ENCODE peak calls at places on chromosomes 5 and 9, in eight cellular contexts. One of them, this sample, is unnamed.

GRCh38 chr5:6545770-6546690 is 86.8 kb downstream of the NSUN2 start:
- DNase-seq in breast epithelium: no peak
- DNase-seq in HEK293T: no peak
- DNase-seq in tibial artery: no peak
- DNase-seq in SK-N-DZ: no peak
- DNase-seq in NB4: no peak
- DNase-seq in brain microvascular endothelial cell: no peak
- DNase-seq in astrocyte of the cerebellum: no peak
- DNase-seq in this sample: no peak

GRCh38 chr9:136655244-136656225 is 7.2 kb upstream of the EGFL7 start:
- DNase-seq in tibial artery: no peak
- DNase-seq in breast epithelium: no peak
- DNase-seq in HEK293T: no peak
- DNase-seq in astrocyte of the cerebellum: no peak
- DNase-seq in NB4: no peak
- DNase-seq in SK-N-DZ: no peak
- DNase-seq in brain microvascular endothelial cell: no peak
- DNase-seq in this sample: no peak

GRCh38 chr5:171968512-171968911 is 37.9 kb downstream of the FBXW11 start:
- DNase-seq in tibial artery: no peak
- DNase-seq in breast epithelium: no peak
- DNase-seq in HEK293T: no peak
- DNase-seq in NB4: peak
- DNase-seq in astrocyte of the cerebellum: no peak
- DNase-seq in SK-N-DZ: no peak
- DNase-seq in brain microvascular endothelial cell: no peak
- DNase-seq in this sample: no peak

GRCh38 chr5:82107277-82107676 is 135.5 kb downstream of the ATG10 start:
- DNase-seq in HEK293T: no peak
- DNase-seq in tibial artery: no peak
- DNase-seq in SK-N-DZ: no peak
- DNase-seq in NB4: peak
- DNase-seq in brain microvascular endothelial cell: no peak
- DNase-seq in breast epithelium: no peak
- DNase-seq in astrocyte of the cerebellum: peak
- DNase-seq in this sample: peak

GRCh38 chr5:177432905-177433657 is 6.6 kb downstream of the GRK6 start:
- DNase-seq in tibial artery: no peak
- DNase-seq in breast epithelium: no peak
- DNase-seq in brain microvascular endothelial cell: no peak
- DNase-seq in NB4: peak
- DNase-seq in HEK293T: no peak
- DNase-seq in astrocyte of the cerebellum: no peak
- DNase-seq in SK-N-DZ: no peak
- DNase-seq in this sample: no peak

GRCh38 chr5:135974019-135974600 is 19.3 kb upstream of the LECT2 start:
- DNase-seq in SK-N-DZ: no peak
- DNase-seq in tibial artery: no peak
- DNase-seq in HEK293T: no peak
- DNase-seq in astrocyte of the cerebellum: no peak
- DNase-seq in breast epithelium: no peak
- DNase-seq in brain microvascular endothelial cell: no peak
- DNase-seq in NB4: no peak
- DNase-seq in this sample: no peak

GRCh38 chr5:174505621-174506020 is 218.8 kb upstream of the MSX2 start:
- DNase-seq in SK-N-DZ: no peak
- DNase-seq in breast epithelium: no peak
- DNase-seq in astrocyte of the cerebellum: peak
- DNase-seq in tibial artery: no peak
- DNase-seq in brain microvascular endothelial cell: no peak
- DNase-seq in NB4: no peak
- DNase-seq in HEK293T: peak
- DNase-seq in this sample: no peak

GRCh38 chr9:137304383-137305059 is 2.5 kb upstream of the NRARP start:
- DNase-seq in NB4: no peak
- DNase-seq in astrocyte of the cerebellum: no peak
- DNase-seq in HEK293T: no peak
- DNase-seq in brain microvascular endothelial cell: no peak
- DNase-seq in tibial artery: no peak
- DNase-seq in SK-N-DZ: peak
- DNase-seq in breast epithelium: no peak
- DNase-seq in this sample: no peak

GRCh38 chr5:78518365-78519197 is 130.0 kb downstream of the LHFPL2 start:
- DNase-seq in HEK293T: no peak
- DNase-seq in tibial artery: peak
- DNase-seq in astrocyte of the cerebellum: no peak
- DNase-seq in breast epithelium: no peak
- DNase-seq in brain microvascular endothelial cell: peak
- DNase-seq in NB4: no peak
- DNase-seq in SK-N-DZ: no peak
- DNase-seq in this sample: peak

GRCh38 chr5:151493599-151494136 is 46.3 kb downstream of the SLC36A1 start:
- DNase-seq in breast epithelium: no peak
- DNase-seq in NB4: no peak
- DNase-seq in brain microvascular endothelial cell: no peak
- DNase-seq in HEK293T: no peak
- DNase-seq in astrocyte of the cerebellum: no peak
- DNase-seq in SK-N-DZ: no peak
- DNase-seq in tibial artery: no peak
- DNase-seq in this sample: no peak

GRCh38 chr5:171721469-171721868 is 64.1 kb upstream of the SMIM23 start:
- DNase-seq in astrocyte of the cerebellum: no peak
- DNase-seq in tibial artery: no peak
- DNase-seq in HEK293T: no peak
- DNase-seq in NB4: peak
- DNase-seq in brain microvascular endothelial cell: no peak
- DNase-seq in breast epithelium: no peak
- DNase-seq in SK-N-DZ: no peak
- DNase-seq in this sample: no peak

GRCh38 chr9:16899611-16900010 is 29.1 kb upstream of the BNC2 start:
- DNase-seq in SK-N-DZ: no peak
- DNase-seq in astrocyte of the cerebellum: no peak
- DNase-seq in NB4: no peak
- DNase-seq in tibial artery: no peak
- DNase-seq in breast epithelium: no peak
- DNase-seq in HEK293T: no peak
- DNase-seq in brain microvascular endothelial cell: peak
- DNase-seq in this sample: no peak

GRCh38 chr9:114307323-114308250 is 15.3 kb upstream of the ORM1 start:
- DNase-seq in HEK293T: no peak
- DNase-seq in NB4: no peak
- DNase-seq in breast epithelium: peak
- DNase-seq in tibial artery: no peak
- DNase-seq in astrocyte of the cerebellum: no peak
- DNase-seq in SK-N-DZ: no peak
- DNase-seq in brain microvascular endothelial cell: peak
- DNase-seq in this sample: no peak

GRCh38 chr9:110183208-110184145 is 24.5 kb downstream of the C9orf152 start:
- DNase-seq in breast epithelium: peak
- DNase-seq in astrocyte of the cerebellum: peak
- DNase-seq in tibial artery: peak
- DNase-seq in SK-N-DZ: peak
- DNase-seq in HEK293T: peak
- DNase-seq in NB4: peak
- DNase-seq in brain microvascular endothelial cell: peak
- DNase-seq in this sample: peak

GRCh38 chr5:54115768-54116403 is 194.5 kb downstream of the ARL15 start:
- DNase-seq in breast epithelium: no peak
- DNase-seq in HEK293T: no peak
- DNase-seq in SK-N-DZ: peak
- DNase-seq in NB4: no peak
- DNase-seq in tibial artery: no peak
- DNase-seq in brain microvascular endothelial cell: no peak
- DNase-seq in astrocyte of the cerebellum: no peak
- DNase-seq in this sample: no peak

GRCh38 chr5:35880166-35880565 is 23.5 kb downstream of the IL7R start:
- DNase-seq in brain microvascular endothelial cell: no peak
- DNase-seq in astrocyte of the cerebellum: no peak
- DNase-seq in SK-N-DZ: no peak
- DNase-seq in HEK293T: no peak
- DNase-seq in NB4: no peak
- DNase-seq in breast epithelium: no peak
- DNase-seq in tibial artery: no peak
- DNase-seq in this sample: no peak

GRCh38 chr5:136080483-136081180 is 51.8 kb downstream of the TGFBI start:
- DNase-seq in breast epithelium: peak
- DNase-seq in SK-N-DZ: no peak
- DNase-seq in astrocyte of the cerebellum: peak
- DNase-seq in HEK293T: no peak
- DNase-seq in tibial artery: peak
- DNase-seq in NB4: peak
- DNase-seq in brain microvascular endothelial cell: peak
- DNase-seq in this sample: peak

GRCh38 chr5:163838738-163839137 is 333.3 kb downstream of the MAT2B start:
- DNase-seq in astrocyte of the cerebellum: no peak
- DNase-seq in tibial artery: no peak
- DNase-seq in SK-N-DZ: no peak
- DNase-seq in breast epithelium: no peak
- DNase-seq in brain microvascular endothelial cell: no peak
- DNase-seq in HEK293T: no peak
- DNase-seq in NB4: no peak
- DNase-seq in this sample: no peak

GRCh38 chr9:136687721-136688223 is 515 bp upstream of the AGPAT2 start:
- DNase-seq in tibial artery: no peak
- DNase-seq in NB4: no peak
- DNase-seq in SK-N-DZ: no peak
- DNase-seq in astrocyte of the cerebellum: no peak
- DNase-seq in breast epithelium: no peak
- DNase-seq in brain microvascular endothelial cell: no peak
- DNase-seq in HEK293T: no peak
- DNase-seq in this sample: no peak

This sample was measured in trophoblast cell.